ENCODE peak calls at places on chromosomes 5 and 9, in nine cellular contexts. One of them, this sample, is unnamed.

GRCh38 chr5:133790898-133791297 is 177.5 kb downstream of the C5orf15 start:
- DNase-seq in A549: no peak
- DNase-seq in Panc1: no peak
- DNase-seq in GM23338: no peak
- DNase-seq in SK-N-SH: no peak
- DNase-seq in K562: no peak
- DNase-seq in HepG2: no peak
- DNase-seq in HCT116: no peak
- DNase-seq in GM12878: no peak
- DNase-seq in this sample: no peak

GRCh38 chr5:181189363-181189961 is 15.5 kb downstream of the TRIM7 start:
- DNase-seq in A549: no peak
- DNase-seq in Panc1: no peak
- DNase-seq in GM23338: peak
- DNase-seq in SK-N-SH: no peak
- DNase-seq in K562: no peak
- DNase-seq in HepG2: no peak
- DNase-seq in HCT116: no peak
- DNase-seq in GM12878: no peak
- DNase-seq in this sample: no peak

GRCh38 chr5:134464988-134465855 is 53.5 kb upstream of the CDKN2AIPNL start:
- DNase-seq in A549: no peak
- DNase-seq in Panc1: no peak
- DNase-seq in GM23338: no peak
- DNase-seq in SK-N-SH: no peak
- DNase-seq in K562: peak
- DNase-seq in HepG2: peak
- DNase-seq in HCT116: no peak
- DNase-seq in GM12878: peak
- DNase-seq in this sample: no peak

GRCh38 chr9:105415344-105415980 is 32.4 kb upstream of the FSD1L start:
- DNase-seq in A549: peak
- DNase-seq in Panc1: peak
- DNase-seq in GM23338: peak
- DNase-seq in SK-N-SH: peak
- DNase-seq in K562: peak
- DNase-seq in HepG2: peak
- DNase-seq in HCT116: peak
- DNase-seq in GM12878: no peak
- DNase-seq in this sample: no peak

GRCh38 chr9:21974542-21975409 is 19.4 kb downstream of the CDKN2A start:
- DNase-seq in A549: no peak
- DNase-seq in Panc1: no peak
- DNase-seq in GM23338: peak
- DNase-seq in SK-N-SH: peak
- DNase-seq in K562: no peak
- DNase-seq in HepG2: no peak
- DNase-seq in HCT116: peak
- DNase-seq in GM12878: no peak
- DNase-seq in this sample: peak

GRCh38 chr5:64213568-64213967 is 47.9 kb downstream of the RNF180 start:
- DNase-seq in A549: no peak
- DNase-seq in Panc1: no peak
- DNase-seq in GM23338: no peak
- DNase-seq in SK-N-SH: no peak
- DNase-seq in K562: no peak
- DNase-seq in HepG2: no peak
- DNase-seq in HCT116: no peak
- DNase-seq in GM12878: no peak
- DNase-seq in this sample: no peak

GRCh38 chr9:95753762-95754465 is 121.6 kb upstream of the ERCC6L2 start:
- DNase-seq in A549: no peak
- DNase-seq in Panc1: no peak
- DNase-seq in GM23338: peak
- DNase-seq in SK-N-SH: peak
- DNase-seq in K562: no peak
- DNase-seq in HepG2: no peak
- DNase-seq in HCT116: no peak
- DNase-seq in GM12878: no peak
- DNase-seq in this sample: no peak

GRCh38 chr9:70428781-70429180 is 14.3 kb upstream of the KLF9 start:
- DNase-seq in A549: no peak
- DNase-seq in Panc1: no peak
- DNase-seq in GM23338: no peak
- DNase-seq in SK-N-SH: no peak
- DNase-seq in K562: no peak
- DNase-seq in HepG2: no peak
- DNase-seq in HCT116: no peak
- DNase-seq in GM12878: no peak
- DNase-seq in this sample: peak

DNA sequence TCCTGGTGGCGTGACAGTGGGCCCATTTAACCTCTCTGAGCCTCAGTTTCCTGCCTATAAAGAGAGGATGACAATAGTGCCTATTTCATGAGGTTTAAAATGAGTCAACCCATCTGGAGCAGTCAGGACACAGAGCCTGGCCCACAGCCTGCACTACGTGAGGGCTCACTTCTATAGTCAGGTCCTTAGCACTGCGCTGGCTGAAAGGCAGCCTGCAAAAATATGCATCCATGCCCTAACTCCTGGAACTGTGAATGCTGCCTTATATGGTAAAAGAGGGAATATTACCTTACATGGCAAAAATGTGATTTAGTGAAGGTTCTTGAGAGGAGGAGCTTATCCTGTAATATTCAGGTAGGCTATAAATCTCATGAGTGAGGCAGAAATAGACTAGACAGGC is 98.5 kb downstream of the GABBR2 start:
- DNase-seq in A549: no peak
- DNase-seq in Panc1: no peak
- DNase-seq in GM23338: no peak
- DNase-seq in SK-N-SH: no peak
- DNase-seq in K562: no peak
- DNase-seq in HepG2: no peak
- DNase-seq in HCT116: no peak
- DNase-seq in GM12878: no peak
- DNase-seq in this sample: no peak
- TF ChIP-seq REST in A549: no peak
- TF ChIP-seq REST in Panc1: no peak
- TF ChIP-seq REST in GM23338: no peak
- TF ChIP-seq REST in SK-N-SH: no peak
- TF ChIP-seq REST in K562: no peak
- TF ChIP-seq REST in HepG2: no peak
- TF ChIP-seq REST in HCT116: no peak
- TF ChIP-seq REST in GM12878: no peak
- TF ChIP-seq REST in this sample: no peak

DNA sequence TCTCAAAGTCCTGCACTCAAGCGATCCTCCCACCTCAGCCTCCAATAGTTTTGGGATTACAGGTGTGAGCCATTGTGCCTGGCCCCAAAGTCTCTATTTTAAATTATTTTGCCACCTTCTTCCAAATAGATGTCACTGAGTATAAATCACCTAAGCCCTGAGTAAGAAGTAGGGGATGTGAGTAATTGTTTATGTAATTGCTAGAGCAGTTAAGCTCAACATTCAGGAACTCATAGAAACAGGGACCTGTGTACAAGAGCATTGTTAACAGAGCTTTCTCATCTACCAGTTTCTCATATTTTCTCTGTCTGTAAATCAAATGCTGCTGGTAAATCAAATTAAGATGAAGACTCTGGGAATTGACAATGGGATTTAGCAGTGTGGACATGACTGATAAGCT is 26.3 kb downstream of the CDK7 start:
- DNase-seq in A549: no peak
- DNase-seq in Panc1: no peak
- DNase-seq in GM23338: no peak
- DNase-seq in SK-N-SH: no peak
- DNase-seq in K562: no peak
- DNase-seq in HepG2: no peak
- DNase-seq in HCT116: no peak
- DNase-seq in GM12878: no peak
- DNase-seq in this sample: no peak
- TF ChIP-seq REST in A549: no peak
- TF ChIP-seq REST in Panc1: no peak
- TF ChIP-seq REST in GM23338: no peak
- TF ChIP-seq REST in SK-N-SH: no peak
- TF ChIP-seq REST in K562: no peak
- TF ChIP-seq REST in HepG2: no peak
- TF ChIP-seq REST in HCT116: no peak
- TF ChIP-seq REST in GM12878: no peak
- TF ChIP-seq REST in this sample: no peak

DNA sequence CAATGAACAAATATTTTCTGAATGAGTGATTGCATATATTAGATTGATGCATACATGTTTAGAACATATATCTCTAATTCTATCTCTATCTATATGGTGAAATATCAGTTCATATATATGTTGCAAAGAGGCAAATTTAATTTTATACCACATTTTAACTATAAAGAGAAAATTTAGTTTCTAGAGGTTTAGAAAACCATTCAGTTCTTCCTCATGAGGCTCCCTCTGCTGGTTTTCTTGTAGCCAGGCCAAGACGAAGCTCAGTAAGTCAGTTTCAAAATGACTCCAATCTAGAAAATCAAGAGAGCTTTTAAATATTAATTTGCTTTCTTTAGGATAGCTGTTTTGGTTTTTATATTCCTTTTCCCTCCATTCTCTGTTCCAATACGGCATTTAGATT is 312.1 kb downstream of the TMEM232 start:
- DNase-seq in A549: no peak
- DNase-seq in Panc1: no peak
- DNase-seq in GM23338: peak
- DNase-seq in SK-N-SH: no peak
- DNase-seq in K562: no peak
- DNase-seq in HepG2: peak
- DNase-seq in HCT116: no peak
- DNase-seq in GM12878: no peak
- DNase-seq in this sample: no peak
- TF ChIP-seq REST in A549: no peak
- TF ChIP-seq REST in Panc1: no peak
- TF ChIP-seq REST in GM23338: no peak
- TF ChIP-seq REST in SK-N-SH: no peak
- TF ChIP-seq REST in K562: no peak
- TF ChIP-seq REST in HepG2: no peak
- TF ChIP-seq REST in HCT116: no peak
- TF ChIP-seq REST in GM12878: no peak
- TF ChIP-seq REST in this sample: no peak

GRCh38 chr9:110343537-110343936 is 5.9 kb upstream of the TXNDC8 start:
- DNase-seq in A549: no peak
- DNase-seq in Panc1: no peak
- DNase-seq in GM23338: no peak
- DNase-seq in SK-N-SH: peak
- DNase-seq in K562: no peak
- DNase-seq in HepG2: no peak
- DNase-seq in HCT116: no peak
- DNase-seq in GM12878: no peak
- DNase-seq in this sample: no peak

GRCh38 chr9:110351009-110351467 is 13.4 kb upstream of the TXNDC8 start:
- DNase-seq in A549: peak
- DNase-seq in Panc1: no peak
- DNase-seq in GM23338: no peak
- DNase-seq in SK-N-SH: no peak
- DNase-seq in K562: no peak
- DNase-seq in HepG2: no peak
- DNase-seq in HCT116: peak
- DNase-seq in GM12878: no peak
- DNase-seq in this sample: no peak

DNA sequence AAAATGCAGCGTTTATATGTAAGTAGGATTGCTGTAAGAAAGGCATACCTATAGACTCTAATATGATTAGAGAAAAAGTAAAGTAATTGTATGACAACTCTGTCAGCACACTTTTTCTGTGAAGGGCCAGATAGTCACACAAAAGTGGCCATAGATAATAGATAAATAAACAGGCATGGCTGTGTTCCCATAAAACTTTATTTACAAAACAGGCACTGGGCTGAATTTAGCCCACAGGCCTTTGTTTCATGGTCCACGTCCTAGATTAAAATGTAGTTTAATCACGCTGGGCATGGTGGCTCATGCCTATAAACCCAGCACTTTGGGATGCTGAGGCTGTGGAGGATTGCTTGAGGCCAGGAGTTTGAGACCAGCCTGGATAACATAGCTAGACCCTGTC is 8.7 kb upstream of the TXNDC8 start:
- DNase-seq in A549: no peak
- DNase-seq in Panc1: no peak
- DNase-seq in GM23338: no peak
- DNase-seq in SK-N-SH: no peak
- DNase-seq in K562: no peak
- DNase-seq in HepG2: no peak
- DNase-seq in HCT116: no peak
- DNase-seq in GM12878: no peak
- DNase-seq in this sample: no peak
- TF ChIP-seq REST in A549: no peak
- TF ChIP-seq REST in Panc1: no peak
- TF ChIP-seq REST in GM23338: no peak
- TF ChIP-seq REST in SK-N-SH: no peak
- TF ChIP-seq REST in K562: no peak
- TF ChIP-seq REST in HepG2: no peak
- TF ChIP-seq REST in HCT116: no peak
- TF ChIP-seq REST in GM12878: no peak
- TF ChIP-seq REST in this sample: no peak

GRCh38 chr5:94243612-94244011 is 374.8 kb downstream of the KIAA0825 start:
- DNase-seq in A549: no peak
- DNase-seq in Panc1: no peak
- DNase-seq in GM23338: no peak
- DNase-seq in SK-N-SH: no peak
- DNase-seq in K562: no peak
- DNase-seq in HepG2: no peak
- DNase-seq in HCT116: no peak
- DNase-seq in GM12878: no peak
- DNase-seq in this sample: no peak

GRCh38 chr5:94241288-94241651 is 377.1 kb downstream of the KIAA0825 start:
- DNase-seq in A549: no peak
- DNase-seq in Panc1: no peak
- DNase-seq in GM23338: no peak
- DNase-seq in SK-N-SH: no peak
- DNase-seq in K562: no peak
- DNase-seq in HepG2: peak
- DNase-seq in HCT116: peak
- DNase-seq in GM12878: no peak
- DNase-seq in this sample: no peak

GRCh38 chr5:94240064-94240463 is 378.3 kb downstream of the KIAA0825 start:
- DNase-seq in A549: no peak
- DNase-seq in Panc1: no peak
- DNase-seq in GM23338: no peak
- DNase-seq in SK-N-SH: no peak
- DNase-seq in K562: no peak
- DNase-seq in HepG2: no peak
- DNase-seq in HCT116: no peak
- DNase-seq in GM12878: no peak
- DNase-seq in this sample: no peak

GRCh38 chr5:94245608-94246007 is 372.8 kb downstream of the KIAA0825 start:
- DNase-seq in A549: no peak
- DNase-seq in Panc1: no peak
- DNase-seq in GM23338: no peak
- DNase-seq in SK-N-SH: no peak
- DNase-seq in K562: no peak
- DNase-seq in HepG2: no peak
- DNase-seq in HCT116: no peak
- DNase-seq in GM12878: no peak
- DNase-seq in this sample: peak

GRCh38 chr5:94240616-94241287 is 377.7 kb downstream of the KIAA0825 start:
- DNase-seq in A549: no peak
- DNase-seq in Panc1: no peak
- DNase-seq in GM23338: no peak
- DNase-seq in SK-N-SH: peak
- DNase-seq in K562: no peak
- DNase-seq in HepG2: no peak
- DNase-seq in HCT116: no peak
- DNase-seq in GM12878: no peak
- DNase-seq in this sample: no peak
- TF ChIP-seq REST in A549: no peak
- TF ChIP-seq REST in Panc1: no peak
- TF ChIP-seq REST in GM23338: no peak
- TF ChIP-seq REST in SK-N-SH: peak
- TF ChIP-seq REST in K562: no peak
- TF ChIP-seq REST in HepG2: no peak
- TF ChIP-seq REST in HCT116: no peak
- TF ChIP-seq REST in GM12878: no peak
- TF ChIP-seq REST in this sample: no peak